ENCODE peak calls at places on chromosome 13, in eight cellular contexts. Y, S, I, O, R, J, H and A are unnamed samples.
A peak's percentile ranks its signal among the peaks of the same experiment; 100 is the strongest.

GRCh38 chr13:39788097-39788496 is 132.6 kb downstream of the COG6 start:
- DNase-seq in J (no peak), I (no peak), S (no peak), O (no peak), Y (no peak), H (no peak), R (peak; percentile 66), A (peak; percentile 44)

GRCh38 chr13:30865131-30866009 is 40.7 kb upstream of the MEDAG start:
- DNase-seq in H (peak; percentile 81), R (peak; percentile 89), I (peak; percentile 88), J (peak; percentile 75), Y (peak; percentile 75), S (peak; percentile 74), O (peak; percentile 8), A (peak; percentile 67)

GRCh38 chr13:30142502-30143211 is 164.7 kb downstream of the KATNAL1 start:
- DNase-seq in R (peak; percentile 71), Y (peak; percentile 53), S (peak; percentile 86), J (no peak), H (peak; percentile 39), I (peak; percentile 72), O (no peak), A (no peak)

GRCh38 chr13:39253774-39254173 is 215.5 kb downstream of the NHLRC3 start:
- DNase-seq in H (no peak), S (no peak), O (no peak), I (no peak), J (no peak), R (no peak), Y (no peak), A (no peak)

GRCh38 chr13:108929532-108929931 is 300.1 kb downstream of the MYO16 start:
- DNase-seq in S (no peak), O (no peak), H (no peak), J (no peak), R (no peak), I (no peak), Y (no peak), A (no peak)

GRCh38 chr13:90622547-90622946 is 724.9 kb upstream of the MIR17HG start:
- DNase-seq in O (no peak), R (no peak), S (no peak), Y (no peak), H (no peak), J (no peak), I (no peak), A (no peak)

GRCh38 chr13:91567485-91568207 is 169.2 kb downstream of the GPC5 start:
- DNase-seq in J (no peak), R (no peak), O (no peak), I (no peak), S (no peak), Y (no peak), H (no peak), A (no peak)

GRCh38 chr13:42750858-42751257 is 30.5 kb upstream of the FAM216B start:
- DNase-seq in J (no peak), O (no peak), R (no peak), H (no peak), I (no peak), Y (no peak), S (no peak), A (no peak)

GRCh38 chr13:36251012-36251411 is 36.7 kb upstream of the SOHLH2 start:
- DNase-seq in H (no peak), O (no peak), Y (no peak), I (no peak), J (no peak), R (no peak), S (no peak), A (no peak)

GRCh38 chr13:24925318-24926231 is 161.6 kb downstream of the RNF17 start:
- DNase-seq in O (no peak), Y (no peak), H (no peak), R (no peak), J (no peak), I (no peak), S (no peak), A (no peak)

GRCh38 chr13:30153871-30154426 is 153.4 kb downstream of the KATNAL1 start:
- DNase-seq in Y (no peak), R (peak; percentile 83), H (no peak), O (no peak), J (no peak), S (no peak), I (no peak), A (no peak)

GRCh38 chr13:113366031-113366588 is 2.2 kb upstream of the GRTP1 start:
- DNase-seq in H (no peak), I (no peak), Y (no peak), O (no peak), S (no peak), J (no peak), R (no peak), A (no peak)
- H3K4me1 ChIP-seq in H (no peaks in the 10 kb centered on the region), I (peaks cover 8% of the 10 kb centered on the region), Y (peaks cover 19% of the 10 kb centered on the region), O (peaks cover 4% of the 10 kb centered on the region), S (peaks cover 4% of the 10 kb centered on the region), J (peaks cover 2% of the 10 kb centered on the region), R (no peaks in the 10 kb centered on the region), A (peaks cover 13% of the 10 kb centered on the region)

GRCh38 chr13:52646967-52647366 is 4.7 kb downstream of the HNRNPA1L2 start:
- DNase-seq in H (no peak), J (no peak), S (no peak), O (no peak), Y (no peak), I (no peak), R (no peak), A (no peak)

GRCh38 chr13:52651880-52652169 is 811 bp upstream of the SUGT1 start:
- DNase-seq in Y (no peak), I (no peak), R (no peak), H (no peak), O (no peak), S (no peak), J (no peak), A (no peak)

GRCh38 chr13:52650731-52651130 is 1.9 kb upstream of the SUGT1 start:
- DNase-seq in O (no peak), J (no peak), Y (no peak), S (no peak), I (no peak), H (no peak), R (no peak), A (no peak)

GRCh38 chr13:52652980-52653303 is 306 bp downstream of the SUGT1 start:
- DNase-seq in R (no peak), Y (no peak), O (no peak), I (no peak), S (no peak), H (no peak), J (no peak), A (no peak)

DNA sequence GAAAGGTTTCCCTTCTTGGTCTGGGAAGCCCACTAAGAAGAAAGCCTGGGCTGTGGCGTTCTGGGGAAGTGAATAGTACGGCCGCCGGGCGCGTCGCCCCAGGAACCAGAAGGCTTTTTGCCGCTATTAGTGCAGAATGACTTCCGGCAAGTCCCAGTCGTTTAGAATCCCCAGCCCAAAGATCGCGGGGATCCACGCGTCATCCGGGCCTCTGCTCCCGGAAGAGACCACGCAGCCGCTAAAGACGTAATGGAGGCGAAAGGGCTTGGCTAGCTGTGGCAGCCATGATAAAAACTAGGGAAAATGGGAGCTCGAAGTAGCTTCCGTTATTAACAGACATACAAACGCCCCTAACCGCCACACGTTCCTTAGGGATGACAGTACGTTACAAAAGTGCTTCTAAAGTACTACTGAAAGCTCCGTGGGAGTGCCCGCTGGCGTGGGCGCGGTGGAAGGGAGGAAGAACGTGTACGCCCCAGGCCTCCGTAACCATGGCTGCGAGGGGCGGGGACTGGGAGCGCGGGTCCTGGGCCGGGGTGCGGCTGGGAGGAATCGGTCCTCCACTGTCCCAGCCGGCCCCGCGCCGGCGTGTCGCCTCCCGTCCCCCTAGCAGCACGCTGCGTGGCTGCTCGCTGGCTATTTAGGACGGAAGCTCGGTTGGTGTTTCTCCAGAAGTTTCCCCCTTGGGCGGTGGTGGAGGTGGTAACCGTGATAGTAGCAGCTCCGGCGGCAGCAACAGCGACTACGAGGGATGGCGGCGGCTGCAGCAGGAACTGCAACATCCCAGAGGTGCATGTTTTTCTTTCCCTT is at the start of gene SUGT1:
- DNase-seq in Y (peak; percentile 97), J (peak; percentile 95), S (peak; percentile 95), H (peak; percentile 96), R (peak; percentile 97), I (peak; percentile 97), O (peak; percentile 89), A (peak; percentile 98)
- H3K4me1 ChIP-seq in Y (peaks cover 41% of the 10 kb centered on the region), J (peaks cover 2% of the 10 kb centered on the region), S (peaks cover 16% of the 10 kb centered on the region), H (peaks cover 7% of the 10 kb centered on the region), R (no peaks in the 10 kb centered on the region), I (peaks cover 38% of the 10 kb centered on the region), O (peaks cover 9% of the 10 kb centered on the region), A (peaks cover 42% of the 10 kb centered on the region)

GRCh38 chr13:110536006-110536693 is 25.4 kb downstream of the RAB20 start:
- DNase-seq in J (no peak), I (peak; percentile 69), H (no peak), O (no peak), S (no peak), R (no peak), Y (no peak), A (peak; percentile 45)

GRCh38 chr13:110540871-110541525 is 20.5 kb downstream of the RAB20 start:
- DNase-seq in Y (no peak), O (no peak), S (no peak), H (no peak), J (no peak), R (peak; percentile 79), I (no peak), A (no peak)

GRCh38 chr13:110537116-110537515 is 24.4 kb downstream of the RAB20 start:
- DNase-seq in O (no peak), Y (no peak), R (no peak), S (no peak), J (no peak), H (no peak), I (no peak), A (no peak)

GRCh38 chr13:110539894-110540293 is 21.6 kb downstream of the RAB20 start:
- DNase-seq in H (no peak), J (no peak), I (no peak), S (no peak), O (no peak), Y (no peak), R (no peak), A (no peak)

GRCh38 chr13:110538632-110539031 is 22.9 kb downstream of the RAB20 start:
- DNase-seq in I (no peak), S (no peak), Y (peak; percentile 64), O (no peak), R (no peak), H (no peak), J (no peak), A (peak; percentile 63)
- H3K4me1 ChIP-seq in I (peaks cover 64% of the 10 kb centered on the region), S (no peaks in the 10 kb centered on the region), Y (peaks cover 68% of the 10 kb centered on the region), O (no peaks in the 10 kb centered on the region), R (peaks cover 13% of the 10 kb centered on the region), H (no peaks in the 10 kb centered on the region), J (no peaks in the 10 kb centered on the region), A (peaks cover 80% of the 10 kb centered on the region)

GRCh38 chr13:98535501-98536357 is 41.2 kb downstream of the STK24 start:
- DNase-seq in S (no peak), O (no peak), R (no peak), J (no peak), I (no peak), Y (no peak), H (no peak), A (no peak)

GRCh38 chr13:98533912-98534311 is 43.0 kb downstream of the STK24 start:
- DNase-seq in J (no peak), S (no peak), I (no peak), O (no peak), Y (no peak), H (no peak), R (no peak), A (no peak)

GRCh38 chr13:98537306-98537705 is 39.6 kb downstream of the STK24 start:
- DNase-seq in I (no peak), R (no peak), J (no peak), H (no peak), Y (no peak), O (no peak), S (no peak), A (no peak)

GRCh38 chr13:98536729-98537128 is 40.2 kb downstream of the STK24 start:
- DNase-seq in Y (no peak), O (no peak), J (no peak), I (no peak), R (no peak), S (no peak), H (no peak), A (no peak)

GRCh38 chr13:98534821-98535220 is 42.1 kb downstream of the STK24 start:
- DNase-seq in I (no peak), R (no peak), Y (no peak), H (no peak), S (no peak), O (no peak), J (no peak), A (no peak)
- H3K4me1 ChIP-seq in I (peaks cover 16% of the 10 kb centered on the region), R (no peaks in the 10 kb centered on the region), Y (peaks cover 40% of the 10 kb centered on the region), H (peaks cover 14% of the 10 kb centered on the region), S (peaks cover 8% of the 10 kb centered on the region), O (peaks cover 60% of the 10 kb centered on the region), J (no peaks in the 10 kb centered on the region), A (peaks cover 91% of the 10 kb centered on the region)